ENCODE peak calls at places on chromosomes 6 and 20, in eight cellular contexts. W, Y, X, P, S, M, U and Z are unnamed samples.

GRCh38 chr20:507933-508332 is 35.7 kb downstream of the CSNK2A1 start:
- DNase-seq in M (no peak), Y (no peak), P (no peak), X (no peak), W (no peak), U (no peak), S (no peak), Z (no peak)

GRCh38 chr20:25543068-25543467 is 42.3 kb downstream of the NINL start:
- DNase-seq in W (peak; percentile 33), X (no peak), U (no peak), Y (no peak), S (no peak), P (no peak), M (no peak), Z (no peak)

GRCh38 chr6:20433929-20434328 is 32.2 kb downstream of the E2F3 start:
- DNase-seq in X (no peak), Y (no peak), W (no peak), S (no peak), P (no peak), M (no peak), U (no peak), Z (no peak)

GRCh38 chr6:104928141-104928540 is 28.8 kb upstream of the LIN28B start:
- DNase-seq in P (no peak), M (no peak), U (no peak), S (no peak), Y (no peak), X (no peak), W (no peak), Z (no peak)

GRCh38 chr20:9024596-9024995 is 44.3 kb upstream of the PLCB4 start:
- DNase-seq in W (no peak), X (no peak), P (no peak), U (no peak), M (no peak), S (no peak), Y (no peak), Z (no peak)

GRCh38 chr6:81894286-81894685 is 141.8 kb upstream of the TENT5A start:
- DNase-seq in W (no peak), S (no peak), X (no peak), P (no peak), Y (no peak), M (no peak), U (no peak), Z (no peak)

GRCh38 chr20:38395165-38395564 is 40.0 kb downstream of the SNHG17 start:
- DNase-seq in Y (no peak), W (no peak), S (no peak), U (no peak), X (no peak), P (no peak), M (no peak), Z (no peak)

GRCh38 chr6:143529095-143529494 is 17.6 kb upstream of the FUCA2 start:
- DNase-seq in Y (no peak), P (no peak), U (no peak), W (no peak), S (no peak), X (no peak), M (no peak), Z (no peak)

GRCh38 chr6:113594726-113595125 is 262.4 kb upstream of the MARCKS start:
- DNase-seq in X (no peak), S (no peak), P (no peak), W (peak; percentile 18), Y (no peak), U (no peak), M (no peak), Z (no peak)

GRCh38 chr6:140071115-140071514 is 696.7 kb upstream of the CITED2 start:
- DNase-seq in Y (no peak), X (no peak), S (no peak), W (no peak), P (no peak), U (no peak), M (no peak), Z (peak; percentile 77)

GRCh38 chr6:122825180-122825579 is 36.1 kb downstream of the SMPDL3A start:
- DNase-seq in U (no peak), S (no peak), M (no peak), X (no peak), Y (no peak), W (no peak), P (no peak), Z (no peak)

GRCh38 chr6:20279608-20280287 is 67.5 kb upstream of the MBOAT1 start:
- DNase-seq in M (no peak), S (no peak), U (no peak), P (no peak), W (no peak), Y (no peak), X (no peak), Z (no peak)

GRCh38 chr6:55874309-55874708 is 1.1 kb downstream of the BMP5 start:
- DNase-seq in P (no peak), U (no peak), X (no peak), S (no peak), Y (no peak), M (no peak), W (no peak), Z (no peak)

GRCh38 chr6:2793491-2794151 is 28.4 kb downstream of the WRNIP1 start:
- DNase-seq in P (no peak), U (no peak), Y (no peak), M (no peak), X (peak; percentile 88), W (no peak), S (peak; percentile 91), Z (no peak)

GRCh38 chr6:147166360-147166944 is 37.8 kb upstream of the STXBP5 start:
- DNase-seq in X (no peak), S (no peak), U (no peak), P (no peak), W (no peak), Y (no peak), M (no peak), Z (peak; percentile 88)

GRCh38 chr6:656460-657252 is at the start of gene HUS1B:
- DNase-seq in Y (no peak), X (no peak), U (no peak), W (no peak), P (no peak), S (no peak), M (no peak), Z (no peak)

GRCh38 chr6:85676086-85676729 is 33.5 kb upstream of the SYNCRIP start:
- DNase-seq in X (no peak), W (no peak), S (no peak), P (no peak), Y (no peak), U (no peak), M (no peak), Z (peak; percentile 30)

GRCh38 chr20:56465997-56466396 is 2.4 kb upstream of the RTF2 start:
- DNase-seq in U (no peak), M (no peak), S (no peak), W (no peak), P (no peak), Y (no peak), X (no peak), Z (no peak)

GRCh38 chr20:5608104-5608447 is 142.1 kb upstream of the SHLD1 start:
- DNase-seq in M (no peak), S (no peak), Y (no peak), X (peak; percentile 39), U (no peak), P (no peak), W (no peak), Z (no peak)

GRCh38 chr6:1313755-1314503 is 2.0 kb downstream of the FOXQ1 start:
- DNase-seq in S (peak; percentile 65), X (no peak), P (no peak), M (peak; percentile 15), Y (no peak), W (peak; percentile 62), U (no peak), Z (no peak)

DNA sequence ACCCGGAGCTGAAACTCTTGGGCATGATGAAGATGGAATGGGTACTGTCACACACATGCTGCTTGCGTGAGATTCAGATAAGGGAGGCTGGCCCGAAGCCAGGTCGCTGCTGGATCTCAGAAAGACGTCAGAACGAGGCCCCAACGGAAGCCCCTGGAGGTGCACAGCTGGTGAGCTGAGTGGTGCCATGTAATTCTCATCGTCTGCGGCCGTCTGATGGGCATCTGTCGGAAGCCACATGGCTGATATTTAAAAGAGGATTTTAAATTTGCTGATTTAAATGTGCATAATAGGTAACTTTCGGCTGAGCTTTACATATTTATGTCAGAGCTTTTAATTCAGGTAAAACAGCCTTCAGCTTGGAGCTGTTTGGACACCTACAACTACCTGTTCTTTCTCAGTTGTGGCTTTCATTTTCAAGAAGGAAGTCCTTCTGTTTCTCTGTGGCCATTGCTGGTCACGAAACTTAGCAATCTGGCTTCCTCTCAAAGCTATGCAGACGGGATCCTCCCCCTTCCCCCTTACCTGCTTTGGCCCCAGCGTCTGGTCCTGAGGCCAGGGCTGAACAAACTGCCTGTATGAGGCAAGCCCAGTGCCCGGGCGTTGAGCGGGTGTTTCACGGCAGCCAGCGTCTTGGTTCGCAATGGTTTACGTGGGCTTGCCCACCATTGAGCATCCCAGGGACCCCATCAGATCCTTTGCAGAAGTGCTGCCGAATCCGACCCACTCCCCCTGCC is 9.2 kb downstream of the SLCO4A1 start:
- DNase-seq in X (no peak), P (no peak), M (no peak), U (peak; percentile 92), S (peak; percentile 72), Y (no peak), W (no peak), Z (no peak)
- TF ChIP-seq POLR2AphosphoS5 in X (no peak), P (no peak), M (no peak), U (peak; percentile 58), S (no peak), Y (no peak), W (no peak), Z (no peak)

DNA sequence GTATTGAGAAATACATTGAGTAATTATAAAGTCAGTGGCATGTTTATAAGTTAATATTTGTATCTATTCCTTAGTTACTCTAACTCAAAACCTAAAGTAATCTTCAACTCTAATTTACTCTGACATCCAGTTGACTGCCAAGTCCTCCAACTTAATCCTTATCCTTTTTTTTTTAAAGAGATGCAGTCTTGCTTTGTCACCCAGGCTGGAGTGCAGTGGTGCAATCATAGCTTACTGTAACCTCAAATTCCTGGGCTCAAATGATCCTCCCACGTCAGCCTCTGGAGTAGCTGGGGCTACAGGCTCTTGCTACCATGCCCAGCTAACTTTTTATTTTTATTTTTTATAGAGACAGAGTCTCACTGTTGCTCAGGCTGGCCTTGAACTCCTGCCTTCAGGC is 24.4 kb downstream of the PTPN1 start:
- DNase-seq in P (no peak), W (no peak), U (no peak), M (no peak), Y (no peak), X (no peak), S (peak; percentile 79), Z (no peak)
- H3K4me1 ChIP-seq in P (peaks cover 4% of the 10 kb centered on the region), W (peaks cover 20% of the 10 kb centered on the region), U (peaks cover 100% of the 10 kb centered on the region), M (peaks cover 59% of the 10 kb centered on the region), Y (no peaks in the 10 kb centered on the region), X (peaks cover 93% of the 10 kb centered on the region), S (peaks cover 69% of the 10 kb centered on the region), Z (peaks cover 14% of the 10 kb centered on the region)

DNA sequence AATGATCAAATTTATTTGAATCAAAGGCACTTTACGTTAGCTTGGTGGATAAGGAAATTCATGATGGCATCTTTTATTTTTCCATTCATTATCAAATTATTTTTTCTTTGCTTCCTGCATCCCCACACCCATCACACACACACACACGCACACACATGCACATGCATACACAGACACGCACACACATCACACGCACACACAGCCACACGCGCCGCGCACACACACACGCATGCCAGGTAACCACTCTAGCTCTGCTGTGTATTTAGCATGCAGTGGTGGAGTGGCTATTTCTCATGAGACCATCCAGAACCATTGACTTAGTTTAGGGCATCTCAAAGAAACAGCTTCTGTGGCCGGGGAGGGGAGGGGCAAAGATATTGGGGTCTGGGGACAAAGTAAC is 47.0 kb downstream of the GNAS start:
- DNase-seq in Y (no peak), M (no peak), X (no peak), W (no peak), U (no peak), S (no peak), P (no peak), Z (no peak)
- TF ChIP-seq POLR2AphosphoS5 in Y (peak; percentile 77), M (no peak), X (no peak), W (no peak), U (peak; percentile 51), S (no peak), P (no peak), Z (no peak)

GRCh38 chr6:106321940-106322339 is 3.6 kb downstream of the ATG5 start:
- DNase-seq in W (no peak), P (no peak), S (no peak), U (no peak), X (no peak), M (no peak), Y (no peak), Z (no peak)
- H3K4me1 ChIP-seq in W (peaks cover 26% of the 10 kb centered on the region), P (peaks cover 7% of the 10 kb centered on the region), S (peaks cover 21% of the 10 kb centered on the region), U (peaks cover 88% of the 10 kb centered on the region), X (peaks cover 24% of the 10 kb centered on the region), M (peaks cover 6% of the 10 kb centered on the region), Y (no peaks in the 10 kb centered on the region), Z (peaks cover 6% of the 10 kb centered on the region)